ENCODE peak calls at places on chromosomes 12 and 14, in nine cellular contexts. M is PC-3; X is pancreas; A is effector memory CD4-positive, alpha-beta T cell; K is GM23338; W is CD8-positive, alpha-beta T cell; V is astrocyte; F is AG04450; N is right lobe of liver. D is an unnamed sample.
A peak's percentile ranks its signal among the peaks of the same experiment; 100 is the strongest.

GRCh38 chr14:57060276-57060956 is 208.3 kb downstream of the EXOC5 start:
- DNase-seq in A (no peak), M (peak; percentile 86), N (no peak), X (no peak), F (no peak), V (no peak), W (no peak), K (no peak), D (no peak)

GRCh38 chr12:57765698-57766463 is 997 bp downstream of the CYP27B1 start:
- DNase-seq in W (no peak), K (peak; percentile 36), X (peak; percentile 80), M (no peak), A (no peak), N (no peak), F (no peak), V (no peak), D (no peak)

GRCh38 chr12:9948606-9949286 is 16.6 kb upstream of the CLEC2A start:
- DNase-seq in K (no peak), A (no peak), W (no peak), M (no peak), F (no peak), N (no peak), V (no peak), X (no peak), D (no peak)

GRCh38 chr12:54725233-54725843 is 77.2 kb upstream of the DCD start:
- DNase-seq in A (no peak), W (no peak), K (peak; percentile 79), N (no peak), F (no peak), V (no peak), X (no peak), M (peak; percentile 56), D (no peak)

GRCh38 chr12:54228471-54228870 is 39.7 kb upstream of the SMUG1 start:
- DNase-seq in V (no peak), X (no peak), A (no peak), N (no peak), W (no peak), K (no peak), F (no peak), M (no peak), D (no peak)

GRCh38 chr12:33752854-33753253 is 269.4 kb upstream of the ALG10 start:
- DNase-seq in M (peak; percentile 64), K (peak; percentile 5), N (no peak), F (no peak), W (no peak), X (no peak), A (no peak), V (no peak), D (no peak)

GRCh38 chr14:58298477-58298879 is at the start of gene ARID4A:
- DNase-seq in N (peak; percentile 95), M (no peak), F (no peak), K (no peak), X (peak; percentile 85), V (no peak), W (peak; percentile 68), A (no peak), D (peak; percentile 91)

GRCh38 chr14:53491256-53491905 is 338.3 kb upstream of the DDHD1 start:
- DNase-seq in A (no peak), V (peak; percentile 42), X (no peak), F (no peak), M (peak; percentile 21), W (no peak), N (no peak), K (no peak), D (no peak)

GRCh38 chr12:55698241-55698955 is 9.3 kb downstream of the ITGA7 start:
- DNase-seq in M (no peak), W (no peak), K (no peak), N (peak; percentile 42), V (no peak), X (no peak), F (no peak), A (no peak), D (no peak)

GRCh38 chr12:81668475-81668874 is 90.7 kb downstream of the PPFIA2 start:
- DNase-seq in A (no peak), V (peak; percentile 100), F (no peak), K (no peak), X (no peak), M (peak; percentile 52), W (no peak), N (no peak), D (peak; percentile 11)

DNA sequence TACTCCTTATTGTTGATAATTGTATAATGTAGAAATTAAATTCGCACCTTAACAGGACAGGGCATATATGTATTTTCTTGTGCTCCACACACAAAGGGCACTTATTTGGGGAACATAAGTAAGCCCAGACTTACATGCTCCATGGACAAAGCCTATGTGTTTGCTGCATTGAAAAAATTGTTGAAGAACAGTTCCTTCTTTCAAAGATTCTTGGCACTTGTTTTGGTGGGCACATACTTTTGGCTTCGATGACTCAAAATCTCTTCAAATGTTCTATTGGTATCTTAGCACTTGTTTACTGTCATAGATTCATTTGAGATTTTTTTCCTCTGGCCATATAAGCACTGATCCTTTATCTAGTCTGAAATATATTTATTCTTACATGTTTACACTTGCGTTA is 1.4 kb upstream of the MAP4K5 start:
- DNase-seq in N (no peak), M (peak; percentile 44), W (no peak), K (no peak), X (no peak), F (no peak), A (no peak), V (no peak), D (no peak)
- H3K27ac ChIP-seq in N (no peak overlapping the region), M (no peak overlapping the region), W (no peak overlapping the region), K (no peak overlapping the region), X (no peak overlapping the region), F (no peak overlapping the region), A (no peak overlapping the region), V (no peak overlapping the region), D (peak overlapping the region; percentile 95)

GRCh38 chr14:59349154-59349772 is 115.9 kb downstream of the GPR135 start:
- DNase-seq in V (no peak), N (no peak), W (no peak), M (no peak), X (no peak), K (no peak), A (no peak), F (no peak), D (no peak)
- H3K27ac ChIP-seq in V (no peak overlapping the region), N (no peak overlapping the region), W (no peak overlapping the region), M (no peak overlapping the region), X (no peak overlapping the region), K (no peak overlapping the region), A (no peak overlapping the region), F (no peak overlapping the region), D (peak overlapping the region; percentile 12)

GRCh38 chr14:24186831-24187537 is 1.6 kb downstream of the IPO4 start:
- DNase-seq in N (no peak), X (peak; percentile 24), A (no peak), F (no peak), V (no peak), K (no peak), W (no peak), M (no peak), D (no peak)

GRCh38 chr14:24187538-24187915 is 1.1 kb downstream of the IPO4 start:
- DNase-seq in A (no peak), F (no peak), W (no peak), K (no peak), M (no peak), N (no peak), X (peak; percentile 51), V (no peak), D (no peak)

GRCh38 chr14:24189460-24189859 is 844 bp upstream of the IPO4 start:
- DNase-seq in K (no peak), N (no peak), A (no peak), W (no peak), X (peak; percentile 33), M (no peak), V (no peak), F (no peak), D (no peak)

GRCh38 chr14:24189059-24189375 is 401 bp upstream of the IPO4 start:
- DNase-seq in X (no peak), A (no peak), V (no peak), K (no peak), M (no peak), W (no peak), N (no peak), F (no peak), D (no peak)

GRCh38 chr14:24188251-24189058 is at the start of gene IPO4:
- DNase-seq in K (peak; percentile 100), W (peak; percentile 94), M (peak; percentile 98), N (peak; percentile 97), X (peak; percentile 97), A (peak; percentile 94), F (peak; percentile 94), V (peak; percentile 97), D (peak; percentile 87)
- H3K27ac ChIP-seq in K (peak within 1 kb of the TSS; percentile 55), W (peak within 1 kb of the TSS; percentile 61), M (peak within 1 kb of the TSS; percentile 64), N (peak within 1 kb of the TSS; percentile 30), X (peak within 1 kb of the TSS; percentile 62), A (peak within 1 kb of the TSS; percentile 81), F (peak within 1 kb of the TSS; percentile 77), V (peak within 1 kb of the TSS; percentile 64), D (peak within 1 kb of the TSS; percentile 55)

DNA sequence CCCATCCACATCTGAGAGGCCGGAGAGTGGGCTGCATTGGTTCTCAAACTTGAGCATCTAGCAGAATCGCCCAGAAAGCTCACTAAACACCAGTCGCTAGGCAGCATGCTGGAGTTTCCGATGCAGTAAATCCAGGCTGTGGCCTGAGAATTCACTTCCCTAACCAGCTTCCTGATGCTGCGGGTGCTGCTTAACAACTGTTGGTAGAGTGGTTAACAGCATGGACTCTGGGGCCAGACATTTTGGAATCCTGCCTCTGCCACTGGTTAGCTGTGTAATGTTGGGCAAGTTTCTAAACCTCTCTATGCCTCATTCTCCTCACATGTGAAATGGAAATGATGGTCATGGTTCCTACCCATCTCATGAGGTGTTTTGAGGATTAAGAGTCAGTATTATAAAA is 118.0 kb downstream of the PLXNC1 start:
- DNase-seq in K (no peak), X (no peak), F (no peak), M (no peak), V (no peak), A (no peak), N (no peak), W (no peak), D (no peak)
- H3K27ac ChIP-seq in K (no peak overlapping the region), X (peak overlapping the region; percentile 55), F (peak overlapping the region; percentile 68), M (no peak overlapping the region), V (no peak overlapping the region), A (no peak overlapping the region), N (no peak overlapping the region), W (no peak overlapping the region), D (no peak overlapping the region)

DNA sequence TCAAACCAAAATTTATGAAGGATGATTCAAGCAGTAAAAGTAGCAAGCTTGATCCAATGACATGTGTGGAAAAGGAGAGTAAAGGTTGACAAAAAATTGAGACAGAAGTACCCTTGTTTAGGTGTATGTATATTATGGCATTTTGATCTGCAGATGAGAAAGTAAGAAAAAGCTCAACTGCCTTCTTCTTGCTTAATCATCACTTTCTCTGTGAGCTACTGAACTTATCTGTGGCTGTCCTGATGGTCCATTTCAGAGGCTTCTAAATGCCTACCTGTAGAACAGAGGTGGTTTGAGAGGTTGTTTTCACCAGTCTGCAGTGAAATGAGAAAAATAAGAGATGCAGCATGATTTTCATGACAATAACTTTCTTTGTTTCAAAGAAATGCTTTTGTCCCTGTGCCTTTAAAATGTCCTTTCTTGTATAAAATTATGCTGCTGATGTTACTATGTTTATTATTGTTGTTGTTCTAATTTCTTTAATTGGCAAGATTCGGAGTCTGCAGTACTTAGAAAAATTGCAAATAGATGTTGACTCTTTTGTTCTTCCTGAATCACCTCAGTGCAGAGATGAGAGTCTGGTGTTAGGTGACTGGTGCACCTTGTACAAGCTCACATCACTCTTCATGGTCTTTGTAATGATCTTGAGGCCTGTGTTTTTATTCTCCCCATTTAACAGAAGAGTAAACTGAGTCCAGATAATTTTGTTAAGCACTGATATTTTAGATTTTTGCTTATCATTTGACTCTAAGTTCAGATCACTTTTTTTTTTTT is 821.9 kb downstream of the VRK1 start:
- DNase-seq in W (no peak), V (no peak), K (no peak), N (no peak), F (no peak), X (no peak), A (no peak), M (no peak), D (no peak)
- H3K27ac ChIP-seq in W (no peak overlapping the region), V (no peak overlapping the region), K (no peak overlapping the region), N (no peak overlapping the region), F (no peak overlapping the region), X (no peak overlapping the region), A (peak overlapping the region; percentile 64), M (no peak overlapping the region), D (no peak overlapping the region)